ENCODE peak calls at places on chromosomes 12 and 14, in five cellular contexts. Y, T, P, U and Z are unnamed samples.
A peak's percentile ranks its signal among the peaks of the same experiment; 100 is the strongest.

GRCh38 chr14:33061667-33062325 is 123.1 kb downstream of the NPAS3 start:
- DNase-seq in Y (no peak), T (no peak), P (no peak), U (no peak), Z (no peak)

GRCh38 chr14:68644101-68644500 is 148.8 kb downstream of the ZFP36L1 start:
- DNase-seq in Y (no peak), T (no peak), P (no peak), U (no peak), Z (no peak)

GRCh38 chr14:76940057-76940456 is 88.5 kb downstream of the IRF2BPL start:
- DNase-seq in Y (no peak), T (no peak), P (no peak), U (no peak), Z (no peak)

GRCh38 chr14:63759454-63759853 is 31.6 kb upstream of the SGPP1 start:
- DNase-seq in Y (no peak), T (no peak), P (no peak), U (no peak), Z (no peak)

GRCh38 chr12:104680070-104680469 is 223.3 kb downstream of the CHST11 start:
- DNase-seq in Y (peak; percentile 27), T (no peak), P (no peak), U (no peak), Z (no peak)

GRCh38 chr14:104135121-104135903 is 3.1 kb upstream of the KIF26A start:
- DNase-seq in Y (peak; percentile 81), T (no peak), P (no peak), U (no peak), Z (no peak)

GRCh38 chr12:121379945-121380344 is 20.0 kb upstream of the RNF34 start:
- DNase-seq in Y (no peak), T (no peak), P (no peak), U (no peak), Z (no peak)

GRCh38 chr14:93669632-93670031 is 118.7 kb downstream of the PRIMA1 start:
- DNase-seq in Y (no peak), T (no peak), P (no peak), U (no peak), Z (no peak)

GRCh38 chr14:85508863-85509262 is 21.1 kb upstream of the FLRT2 start:
- DNase-seq in Y (no peak), T (no peak), P (no peak), U (no peak), Z (no peak)

GRCh38 chr12:91072931-91073330 is 15.1 kb upstream of the KERA start:
- DNase-seq in Y (no peak), T (no peak), P (no peak), U (no peak), Z (no peak)

GRCh38 chr12:132766380-132767085 is 4.9 kb upstream of the ANKLE2 start:
- DNase-seq in Y (no peak), T (peak; percentile 36), P (no peak), U (peak; percentile 70), Z (no peak)

GRCh38 chr14:35341454-35342159 is 49.4 kb downstream of the PSMA6 start:
- DNase-seq in Y (peak; percentile 73), T (peak; percentile 97), P (no peak), U (peak; percentile 99), Z (no peak)

GRCh38 chr14:77980475-77981321 is 180.8 kb downstream of the ADCK1 start:
- DNase-seq in Y (no peak), T (peak; percentile 46), P (no peak), U (no peak), Z (peak; percentile 57)

GRCh38 chr14:99199854-99200653 is 71.9 kb downstream of the BCL11B start:
- DNase-seq in Y (no peak), T (no peak), P (no peak), U (no peak), Z (no peak)

GRCh38 chr12:27472604-27473003 is 26.1 kb downstream of the SMCO2 start:
- DNase-seq in Y (no peak), T (no peak), P (no peak), U (no peak), Z (no peak)

GRCh38 chr12:40768125-40768864 is 76.1 kb downstream of the CNTN1 start:
- DNase-seq in Y (no peak), T (no peak), P (no peak), U (no peak), Z (no peak)

GRCh38 chr12:64404470-64405446 is 566 bp downstream of the XPOT start:
- DNase-seq in Y (peak; percentile 82), T (peak; percentile 58), P (peak; percentile 18), U (peak; percentile 46), Z (no peak)

GRCh38 chr12:3289702-3290101 is 201.3 kb upstream of the PRMT8 start:
- DNase-seq in Y (no peak), T (no peak), P (no peak), U (no peak), Z (no peak)

DNA sequence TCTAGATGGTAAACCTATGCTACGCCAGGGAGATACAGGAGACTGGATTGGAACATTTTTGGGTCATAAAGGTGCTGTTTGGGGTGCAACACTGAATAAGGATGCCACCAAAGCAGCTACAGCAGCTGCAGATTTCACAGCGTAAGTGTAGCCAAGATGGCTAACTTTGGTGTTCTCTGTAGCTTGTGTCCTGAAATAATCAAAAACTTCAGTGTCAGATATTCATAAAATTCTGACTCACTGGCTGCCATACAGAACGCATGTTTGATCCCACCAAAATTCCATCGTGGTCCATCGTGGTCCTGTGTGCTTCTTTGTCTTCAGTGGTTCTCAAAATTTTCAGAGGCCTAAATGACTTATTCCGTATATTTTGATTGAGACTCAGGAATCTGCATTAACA is 1.3 kb downstream of the STRAP start:
- DNase-seq in Y (no peak), T (no peak), P (no peak), U (no peak), Z (no peak)
- TF ChIP-seq CTCF in Y (no peak), T (no peak), P (no peak), U (no peak), Z (no peak)

DNA sequence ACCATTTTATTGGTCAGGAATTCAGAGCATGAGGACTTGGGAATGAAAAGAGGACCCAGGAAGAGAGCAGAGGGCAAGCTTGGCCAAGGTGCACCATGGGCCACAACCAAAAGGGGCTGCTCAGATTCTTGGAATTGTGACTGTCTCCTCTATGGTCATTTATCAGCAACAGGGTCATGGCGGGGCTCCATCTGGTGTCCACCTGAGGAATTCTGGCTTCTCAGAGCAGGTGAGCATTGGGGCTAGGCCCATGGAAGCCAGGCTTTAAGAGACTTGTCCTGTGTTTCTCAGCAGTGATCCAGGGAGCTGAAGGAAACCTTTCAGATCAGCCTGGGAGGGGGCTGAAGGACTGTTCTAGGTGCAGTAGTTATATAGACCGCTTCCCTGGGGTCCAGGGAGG is 2.6 kb upstream of the RIN3 start:
- DNase-seq in Y (no peak), T (no peak), P (no peak), U (no peak), Z (no peak)
- TF ChIP-seq CTCF in Y (peak; percentile 10), T (no peak), P (no peak), U (no peak), Z (peak; percentile 39)

GRCh38 chr12:6827437-6827894 is 741 bp upstream of the P3H3 start:
- DNase-seq in Y (peak; percentile 92), T (peak; percentile 82), P (no peak), U (peak; percentile 93), Z (no peak)

GRCh38 chr12:6826734-6827436 is 1.3 kb upstream of the P3H3 start:
- DNase-seq in Y (no peak), T (no peak), P (no peak), U (no peak), Z (no peak)

GRCh38 chr12:6829532-6830220 is 1.5 kb downstream of the P3H3 start:
- DNase-seq in Y (peak; percentile 76), T (no peak), P (no peak), U (no peak), Z (no peak)

GRCh38 chr12:6828671-6829531 is 694 bp downstream of the P3H3 start:
- DNase-seq in Y (peak; percentile 81), T (peak; percentile 57), P (peak; percentile 33), U (peak; percentile 52), Z (no peak)

GRCh38 chr12:6827982-6828670 is at the start of gene P3H3:
- DNase-seq in Y (peak; percentile 84), T (no peak), P (no peak), U (no peak), Z (no peak)
- TF ChIP-seq CTCF in Y (no peak), T (no peak), P (no peak), U (no peak), Z (peak; percentile 22)

GRCh38 chr14:102984336-102985102 is 62.1 kb downstream of the AMN start:
- DNase-seq in Y (no peak), T (no peak), P (no peak), U (no peak), Z (no peak)

GRCh38 chr14:102983496-102983895 is 61.0 kb downstream of the AMN start:
- DNase-seq in Y (no peak), T (no peak), P (no peak), U (no peak), Z (no peak)

GRCh38 chr14:102985665-102986064 is 63.2 kb downstream of the AMN start:
- DNase-seq in Y (no peak), T (no peak), P (no peak), U (no peak), Z (no peak)

GRCh38 chr14:102980409-102980810 is 57.9 kb downstream of the AMN start:
- DNase-seq in Y (no peak), T (no peak), P (no peak), U (no peak), Z (no peak)

GRCh38 chr14:102982852-102983470 is 60.5 kb downstream of the AMN start:
- DNase-seq in Y (no peak), T (no peak), P (no peak), U (no peak), Z (no peak)
- TF ChIP-seq CTCF in Y (no peak), T (no peak), P (no peak), U (no peak), Z (no peak)

GRCh38 chr12:49893753-49894752 is 9.6 kb downstream of the FAIM2 start:
- DNase-seq in Y (no peak), T (no peak), P (no peak), U (no peak), Z (no peak)

GRCh38 chr12:49897276-49897675 is 6.4 kb downstream of the FAIM2 start:
- DNase-seq in Y (no peak), T (no peak), P (no peak), U (no peak), Z (no peak)

GRCh38 chr12:49895773-49896172 is 7.9 kb downstream of the FAIM2 start:
- DNase-seq in Y (no peak), T (no peak), P (no peak), U (no peak), Z (no peak)

GRCh38 chr12:49892732-49893317 is 10.9 kb downstream of the FAIM2 start:
- DNase-seq in Y (no peak), T (no peak), P (no peak), U (no peak), Z (no peak)

GRCh38 chr12:49894754-49895153 is 8.9 kb downstream of the FAIM2 start:
- DNase-seq in Y (no peak), T (no peak), P (no peak), U (no peak), Z (no peak)
- TF ChIP-seq CTCF in Y (no peak), T (no peak), P (no peak), U (no peak), Z (no peak)